ENCODE peak calls at places on chromosomes 3 and 15, in nine cellular contexts. W, O, T, N, V, U, I, K and G are unnamed samples.

GRCh38 chr3:37114251-37115145 is 59.9 kb downstream of the LRRFIP2 start:
- DNase-seq in W (no peak), T (peak), U (no peak), O (no peak), K (no peak), I (no peak), N (peak), V (no peak), G (no peak)

GRCh38 chr3:63325386-63325785 is 47.3 kb downstream of the SYNPR start:
- DNase-seq in O (no peak), V (no peak), N (no peak), W (no peak), I (no peak), U (no peak), T (no peak), K (no peak), G (no peak)

GRCh38 chr3:125443923-125444322 is 68.8 kb upstream of the ZNF148 start:
- DNase-seq in I (no peak), N (peak), K (no peak), O (no peak), V (no peak), T (peak), U (no peak), W (no peak), G (no peak)

GRCh38 chr3:138125548-138126221 is 6.5 kb downstream of the A4GNT start:
- DNase-seq in N (no peak), W (no peak), O (no peak), K (no peak), V (no peak), U (no peak), I (no peak), T (peak), G (no peak)

GRCh38 chr3:171396048-171396447 is 64.2 kb downstream of the TNIK start:
- DNase-seq in U (no peak), W (no peak), O (no peak), I (no peak), K (no peak), T (peak), N (no peak), V (no peak), G (no peak)

GRCh38 chr15:48627260-48627969 is 18.1 kb downstream of the FBN1 start:
- DNase-seq in T (peak), U (no peak), V (no peak), W (no peak), O (peak), N (no peak), K (no peak), I (no peak), G (no peak)

GRCh38 chr3:63232764-63233396 is 45.2 kb upstream of the SYNPR start:
- DNase-seq in O (no peak), V (no peak), W (no peak), I (no peak), K (no peak), N (no peak), T (no peak), U (no peak), G (no peak)

GRCh38 chr15:78087944-78088772 is 4.2 kb upstream of the SH2D7 start:
- DNase-seq in O (no peak), I (no peak), T (no peak), V (no peak), K (no peak), U (no peak), W (peak), N (no peak), G (no peak)

GRCh38 chr3:134072881-134073582 is 43.3 kb upstream of the SLCO2A1 start:
- DNase-seq in I (no peak), N (no peak), K (no peak), V (no peak), T (no peak), U (no peak), W (no peak), O (no peak), G (no peak)

GRCh38 chr3:146160233-146160963 is 586 bp downstream of the PLOD2 start:
- DNase-seq in K (peak), U (no peak), W (peak), T (peak), O (peak), I (no peak), V (peak), N (no peak), G (no peak)

GRCh38 chr3:55678521-55679216 is 191.6 kb upstream of the WNT5A start:
- DNase-seq in O (no peak), U (no peak), T (no peak), V (no peak), I (no peak), N (no peak), W (no peak), K (no peak), G (no peak)

GRCh38 chr3:177150218-177150916 is 46.9 kb downstream of the TBL1XR1 start:
- DNase-seq in O (no peak), W (no peak), N (no peak), V (no peak), K (no peak), T (peak), U (no peak), I (no peak), G (no peak)